ENCODE peak calls at places on chromosomes 12 and 14, in six cellular contexts. Q is progenitor cell of endocrine pancreas, J is tibial nerve, K is MCF 10A, E is uterus, G is A549. X is an unnamed sample.

GRCh38 chr12:7375145-7375543 is 68.8 kb downstream of the CD163L1 start:
- DNase-seq in Q (no peak), J (no peak), K (peak), E (no peak), G (no peak), X (no peak)

GRCh38 chr12:131380220-131380957 is 330.5 kb upstream of the SFSWAP start:
- DNase-seq in Q (no peak), J (no peak), K (no peak), E (no peak), G (no peak), X (no peak)

GRCh38 chr12:104219361-104219892 is 3.8 kb downstream of the TXNRD1 start:
- DNase-seq in Q (no peak), J (no peak), K (peak), E (peak), G (peak), X (no peak)

GRCh38 chr12:49400304-49400703 is 33.0 kb downstream of the SPATS2 start:
- DNase-seq in Q (no peak), J (no peak), K (no peak), E (no peak), G (no peak), X (no peak)

GRCh38 chr14:50599700-50600444 is 39.9 kb downstream of the ATL1 start:
- DNase-seq in Q (no peak), J (no peak), K (peak), E (no peak), G (peak), X (no peak)

GRCh38 chr12:6688543-6688999 is 604 bp downstream of the ZNF384 start:
- DNase-seq in Q (no peak), J (no peak), K (peak), E (no peak), G (no peak), X (peak)

GRCh38 chr12:43835264-43835655 is 621 bp upstream of the TMEM117 start:
- DNase-seq in Q (no peak), J (no peak), K (peak), E (no peak), G (peak), X (no peak)

GRCh38 chr12:19771858-19772257 is 332.6 kb downstream of the AEBP2 start:
- DNase-seq in Q (no peak), J (no peak), K (no peak), E (no peak), G (no peak), X (no peak)

GRCh38 chr14:30680036-30680435 is 57.9 kb downstream of the SCFD1 start:
- DNase-seq in Q (no peak), J (no peak), K (no peak), E (no peak), G (no peak), X (no peak)

GRCh38 chr12:58519839-58520238 is 400.5 kb downstream of the LRIG3 start:
- DNase-seq in Q (no peak), J (no peak), K (no peak), E (no peak), G (no peak), X (no peak)

GRCh38 chr14:106200539-106201310 is 674.3 kb downstream of the TMEM121 start:
- DNase-seq in Q (no peak), J (no peak), K (no peak), E (no peak), G (no peak), X (no peak)

GRCh38 chr12:85531345-85531744 is 251.3 kb downstream of the ALX1 start:
- DNase-seq in Q (no peak), J (no peak), K (no peak), E (no peak), G (no peak), X (no peak)

GRCh38 chr12:32211066-32211768 is 104.6 kb downstream of the BICD1 start:
- DNase-seq in Q (no peak), J (no peak), K (no peak), E (no peak), G (no peak), X (no peak)

GRCh38 chr12:124395284-124395752 is 100.4 kb downstream of the RFLNA start:
- DNase-seq in Q (no peak), J (no peak), K (no peak), E (peak), G (peak), X (no peak)

GRCh38 chr12:107320031-107320928 is 226.9 kb upstream of the CRY1 start:
- DNase-seq in Q (no peak), J (no peak), K (peak), E (no peak), G (peak), X (peak)

GRCh38 chr14:49934638-49935037 is 41.8 kb downstream of the ARF6 start:
- DNase-seq in Q (no peak), J (no peak), K (no peak), E (no peak), G (no peak), X (no peak)

GRCh38 chr12:94730846-94731245 is 80.5 kb upstream of the TMCC3 start:
- DNase-seq in Q (no peak), J (no peak), K (no peak), E (no peak), G (no peak), X (no peak)

GRCh38 chr14:104436047-104436531 is 143.5 kb upstream of the C14orf180 start:
- DNase-seq in Q (no peak), J (no peak), K (peak), E (no peak), G (no peak), X (peak)

GRCh38 chr12:68451261-68452091 is 119.3 kb upstream of the MDM1 start:
- DNase-seq in Q (no peak), J (no peak), K (peak), E (peak), G (no peak), X (no peak)

GRCh38 chr12:6276247-6276887 is 34.1 kb upstream of the PLEKHG6 start:
- DNase-seq in Q (no peak), J (no peak), K (no peak), E (no peak), G (no peak), X (no peak)

GRCh38 chr14:65835501-65835900 is 423.0 kb downstream of the FUT8 start:
- DNase-seq in Q (no peak), J (no peak), K (no peak), E (no peak), G (no peak), X (no peak)

GRCh38 chr14:65833256-65833880 is 420.8 kb downstream of the FUT8 start:
- DNase-seq in Q (no peak), J (no peak), K (no peak), E (no peak), G (no peak), X (no peak)

GRCh38 chr14:65834051-65834450 is 421.5 kb downstream of the FUT8 start:
- DNase-seq in Q (no peak), J (no peak), K (no peak), E (no peak), G (no peak), X (no peak)

GRCh38 chr14:65834812-65835211 is 422.3 kb downstream of the FUT8 start:
- DNase-seq in Q (no peak), J (no peak), K (no peak), E (no peak), G (no peak), X (no peak)

GRCh38 chr14:65832431-65833253 is 420.1 kb downstream of the FUT8 start:
- DNase-seq in Q (no peak), J (no peak), K (no peak), E (no peak), G (no peak), X (peak)
- TF ChIP-seq CTCF in Q (peak), J (no peak), K (peak), E (no peak), G (peak), X (peak)

DNA sequence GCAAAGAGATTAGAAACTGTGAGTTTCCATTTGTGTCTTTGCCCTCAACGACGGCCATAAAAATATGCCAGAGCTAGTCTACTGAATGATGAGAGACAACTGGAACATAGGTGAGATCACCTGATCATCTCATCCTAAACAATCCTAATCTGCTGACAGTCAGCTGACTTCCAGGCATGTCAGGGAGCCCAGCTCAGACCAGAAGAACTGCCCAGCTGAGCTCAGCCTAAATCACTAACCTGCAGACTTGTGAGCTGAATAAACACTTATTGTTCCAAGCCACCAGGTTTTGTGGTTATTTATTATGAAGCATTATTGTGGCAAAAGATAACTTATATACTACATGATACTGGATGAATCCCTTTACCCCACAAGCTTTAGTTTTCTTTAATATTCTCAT is 118.9 kb upstream of the PLEKHG7 start:
- DNase-seq in Q (no peak), J (no peak), K (no peak), E (no peak), G (no peak), X (no peak)
- TF ChIP-seq CTCF in Q (no peak), J (no peak), K (no peak), E (no peak), G (no peak), X (no peak)

GRCh38 chr14:77130386-77130785 is 11.2 kb downstream of the ZDHHC22 start:
- DNase-seq in Q (no peak), J (no peak), K (no peak), E (no peak), G (no peak), X (no peak)

GRCh38 chr14:77133718-77134338 is 7.8 kb downstream of the ZDHHC22 start:
- DNase-seq in Q (peak), J (no peak), K (peak), E (no peak), G (peak), X (peak)

GRCh38 chr14:77131206-77131605 is 10.4 kb downstream of the ZDHHC22 start:
- DNase-seq in Q (no peak), J (no peak), K (no peak), E (no peak), G (no peak), X (no peak)

GRCh38 chr14:77128414-77128891 is 13.1 kb downstream of the ZDHHC22 start:
- DNase-seq in Q (no peak), J (no peak), K (peak), E (no peak), G (no peak), X (no peak)

GRCh38 chr14:77131871-77132486 is 9.6 kb downstream of the ZDHHC22 start:
- DNase-seq in Q (no peak), J (no peak), K (no peak), E (no peak), G (no peak), X (no peak)
- TF ChIP-seq CTCF in Q (no peak), J (no peak), K (no peak), E (no peak), G (no peak), X (no peak)

DNA sequence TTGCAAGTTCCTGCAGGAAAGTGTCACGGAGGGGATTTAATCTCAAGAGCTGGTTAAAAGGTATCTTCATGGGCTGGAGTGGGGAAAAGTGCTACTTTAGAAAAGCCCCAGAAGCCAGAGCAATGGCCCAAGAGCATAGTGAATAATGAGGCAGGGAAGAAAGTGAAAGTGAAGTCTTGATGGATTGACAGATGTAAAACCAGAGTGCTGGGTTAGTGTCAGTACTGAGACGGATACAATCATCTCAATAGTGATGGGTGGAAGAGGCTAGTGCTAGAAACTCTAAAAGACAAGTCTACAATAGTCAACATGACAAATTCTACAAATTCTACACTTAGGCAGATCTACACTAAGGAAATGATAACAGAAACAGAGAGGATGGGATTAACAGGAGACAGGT is 68.1 kb downstream of the CIT start:
- DNase-seq in Q (no peak), J (no peak), K (peak), E (no peak), G (no peak), X (no peak)
- TF ChIP-seq CTCF in Q (no peak), J (no peak), K (no peak), E (no peak), G (no peak), X (no peak)

GRCh38 chr12:83462419-83462818 is 775.7 kb downstream of the TMTC2 start:
- DNase-seq in Q (no peak), J (no peak), K (no peak), E (no peak), G (no peak), X (no peak)
- TF ChIP-seq CTCF in Q (no peak), J (no peak), K (no peak), E (no peak), G (no peak), X (no peak)

DNA sequence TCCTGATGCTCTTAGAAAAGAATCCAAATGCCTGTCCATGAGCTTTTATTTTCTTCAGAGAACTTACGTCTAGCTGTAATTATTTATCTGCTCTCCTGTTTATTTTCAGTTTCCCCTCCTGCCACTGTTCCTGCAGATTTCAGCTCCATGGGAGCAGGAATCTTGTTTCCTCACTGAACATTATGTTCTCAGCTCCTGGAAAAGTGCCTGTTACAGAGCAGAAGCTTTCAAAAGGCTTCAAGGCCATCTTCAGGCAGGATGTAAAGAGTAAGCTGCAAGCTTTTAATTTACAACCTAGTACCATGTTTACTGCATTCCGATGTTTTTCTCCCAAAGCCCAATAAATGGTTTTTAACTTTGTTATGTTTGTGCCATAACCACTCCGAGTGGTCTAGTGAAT is 98.4 kb upstream of the BTG1 start:
- DNase-seq in Q (no peak), J (no peak), K (peak), E (peak), G (no peak), X (no peak)
- TF ChIP-seq CTCF in Q (no peak), J (peak), K (no peak), E (peak), G (no peak), X (no peak)

DNA sequence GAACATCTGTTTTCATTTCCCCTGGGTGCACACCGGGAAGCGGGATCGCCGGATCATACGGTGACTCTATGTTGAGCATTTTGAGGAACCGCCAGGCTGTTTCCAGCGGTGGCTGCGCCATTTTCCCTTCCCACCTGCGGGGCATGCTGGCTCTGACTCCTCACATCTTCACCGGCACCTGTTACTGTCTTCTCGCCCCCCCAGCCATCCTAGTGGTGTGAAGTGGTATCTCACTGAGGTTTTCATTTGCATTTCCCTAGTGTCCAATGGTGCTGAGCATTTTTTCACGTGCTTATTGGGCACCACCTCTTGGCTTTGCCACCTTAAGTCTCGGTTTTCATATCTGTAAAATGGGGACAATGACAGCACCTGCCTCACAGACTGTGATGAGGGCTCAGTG is 44.1 kb upstream of the EML1 start:
- DNase-seq in Q (no peak), J (no peak), K (no peak), E (no peak), G (peak), X (no peak)
- TF ChIP-seq CTCF in Q (peak), J (no peak), K (peak), E (no peak), G (no peak), X (peak)

DNA sequence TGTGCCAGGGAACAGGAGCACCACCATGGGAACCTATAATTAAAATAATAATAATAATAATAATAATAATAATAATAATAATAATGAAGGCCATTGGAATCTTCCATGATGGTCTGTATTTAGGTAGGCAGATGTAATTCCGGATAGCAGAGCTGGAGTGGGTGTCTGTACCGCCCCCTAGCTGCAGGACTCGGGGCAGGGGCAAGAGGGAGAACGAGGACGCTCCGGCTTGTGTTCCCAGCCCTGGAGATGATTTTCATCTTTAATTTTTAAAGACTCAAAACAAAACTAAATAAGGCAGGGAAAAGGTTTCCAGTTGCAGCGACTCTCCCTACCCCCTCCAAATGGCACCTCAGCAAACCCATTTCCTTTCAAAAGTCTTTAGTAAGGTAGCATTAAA is 501.1 kb downstream of the VRK1 start:
- DNase-seq in Q (no peak), J (no peak), K (no peak), E (no peak), G (peak), X (peak)
- TF ChIP-seq CTCF in Q (peak), J (no peak), K (peak), E (no peak), G (peak), X (peak)

GRCh38 chr12:114623737-114624136 is 60.2 kb downstream of the TBX3 start:
- DNase-seq in Q (no peak), J (no peak), K (no peak), E (no peak), G (no peak), X (no peak)

GRCh38 chr12:114631242-114631641 is 52.7 kb downstream of the TBX3 start:
- DNase-seq in Q (no peak), J (no peak), K (no peak), E (no peak), G (no peak), X (no peak)

GRCh38 chr12:114627393-114627792 is 56.6 kb downstream of the TBX3 start:
- DNase-seq in Q (no peak), J (no peak), K (no peak), E (no peak), G (no peak), X (no peak)

GRCh38 chr12:114628199-114628598 is 55.8 kb downstream of the TBX3 start:
- DNase-seq in Q (no peak), J (no peak), K (no peak), E (no peak), G (peak), X (no peak)

GRCh38 chr12:114625294-114625851 is 58.6 kb downstream of the TBX3 start:
- DNase-seq in Q (peak), J (no peak), K (peak), E (peak), G (peak), X (peak)
- TF ChIP-seq CTCF in Q (peak), J (peak), K (peak), E (peak), G (peak), X (peak)